ENCODE peak calls at places on chromosomes 5 and 9, in five cellular contexts. O, A, W, I and Z are unnamed samples.

GRCh38 chr9:77848897-77849296 is 182.7 kb downstream of the GNAQ start:
- DNase-seq in O (no peak), A (peak; percentile 36), W (peak; percentile 92), I (peak; percentile 92), Z (no peak)

GRCh38 chr5:52328220-52328619 is 459.5 kb upstream of the ITGA1 start:
- DNase-seq in O (no peak), A (no peak), W (no peak), I (no peak), Z (no peak)

GRCh38 chr5:168702511-168702910 is 123.3 kb upstream of the PANK3 start:
- DNase-seq in O (no peak), A (no peak), W (no peak), I (no peak), Z (no peak)

GRCh38 chr9:106862946-106863740 is at the start of gene ZNF462:
- DNase-seq in O (no peak), A (peak; percentile 21), W (no peak), I (peak; percentile 62), Z (peak; percentile 63)

GRCh38 chr5:169299146-169299545 is 1.8 kb downstream of the SLIT3 start:
- DNase-seq in O (no peak), A (no peak), W (no peak), I (no peak), Z (no peak)

GRCh38 chr9:90025816-90026215 is 421.0 kb downstream of the GADD45G start:
- DNase-seq in O (no peak), A (no peak), W (no peak), I (no peak), Z (no peak)

GRCh38 chr5:1642221-1642620 is 118.5 kb upstream of the LPCAT1 start:
- DNase-seq in O (no peak), A (no peak), W (no peak), I (no peak), Z (no peak)

GRCh38 chr5:120103498-120103897 is 360.6 kb upstream of the PRR16 start:
- DNase-seq in O (no peak), A (no peak), W (no peak), I (no peak), Z (no peak)

GRCh38 chr5:110716247-110717245 is 9.9 kb downstream of the TMEM232 start:
- DNase-seq in O (no peak), A (no peak), W (no peak), I (no peak), Z (no peak)

GRCh38 chr5:174722500-174722899 is 1.9 kb upstream of the MSX2 start:
- DNase-seq in O (no peak), A (no peak), W (no peak), I (no peak), Z (no peak)

GRCh38 chr5:142699105-142699720 is 13.3 kb upstream of the FGF1 start:
- DNase-seq in O (peak; percentile 66), A (peak; percentile 87), W (peak; percentile 89), I (peak; percentile 97), Z (peak; percentile 83)

DNA sequence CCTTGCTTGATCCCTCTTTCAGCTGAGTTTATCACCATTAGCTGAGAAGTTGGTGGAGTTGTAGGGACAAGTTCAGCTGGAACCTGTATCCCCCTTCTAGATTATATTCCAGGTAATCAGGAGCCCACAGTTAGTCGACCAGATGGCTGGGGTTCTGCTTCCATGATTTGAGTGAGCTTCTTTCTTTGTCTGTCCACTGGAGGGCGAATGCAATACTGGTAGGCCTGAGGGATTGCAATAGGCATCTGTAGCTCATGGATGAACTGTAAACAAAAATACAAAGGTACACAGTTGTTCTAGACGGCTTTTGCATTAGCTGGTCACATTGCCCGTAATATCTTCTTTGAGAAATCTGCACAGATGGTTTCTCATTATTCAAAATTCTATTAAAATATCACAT is 88.9 kb downstream of the PCSK5 start:
- DNase-seq in O (no peak), A (no peak), W (no peak), I (no peak), Z (peak; percentile 16)
- TF ChIP-seq CTCF in O (peak; percentile 52), A (no peak), W (no peak), I (no peak), Z (peak; percentile 41)

GRCh38 chr9:129493714-129494047 is 127.2 kb downstream of the C9orf50 start:
- DNase-seq in O (no peak), A (no peak), W (no peak), I (no peak), Z (no peak)

GRCh38 chr9:129493002-129493713 is 127.7 kb downstream of the C9orf50 start:
- DNase-seq in O (no peak), A (no peak), W (no peak), I (no peak), Z (peak; percentile 40)

GRCh38 chr9:129489838-129490582 is 130.9 kb downstream of the C9orf50 start:
- DNase-seq in O (no peak), A (no peak), W (peak; percentile 41), I (no peak), Z (no peak)

GRCh38 chr9:129490583-129491485 is 130.1 kb downstream of the C9orf50 start:
- DNase-seq in O (no peak), A (peak; percentile 75), W (peak; percentile 52), I (no peak), Z (no peak)

GRCh38 chr9:129491486-129491855 is 129.4 kb downstream of the C9orf50 start:
- DNase-seq in O (no peak), A (peak; percentile 83), W (peak; percentile 47), I (peak; percentile 89), Z (no peak)
- H3K4me1 ChIP-seq in O (peaks cover 100% of the 10 kb centered on the region), A (peaks cover 89% of the 10 kb centered on the region), W (peaks cover 92% of the 10 kb centered on the region), I (no peaks in the 10 kb centered on the region), Z (peaks cover 42% of the 10 kb centered on the region)

GRCh38 chr9:127563579-127563978 is 48.5 kb upstream of the STXBP1 start:
- DNase-seq in O (no peak), A (no peak), W (no peak), I (no peak), Z (no peak)

GRCh38 chr9:127567119-127567897 is 44.8 kb upstream of the STXBP1 start:
- DNase-seq in O (no peak), A (peak; percentile 87), W (peak; percentile 65), I (peak; percentile 78), Z (no peak)

GRCh38 chr9:127562841-127563523 is 49.1 kb upstream of the STXBP1 start:
- DNase-seq in O (no peak), A (no peak), W (no peak), I (no peak), Z (no peak)

GRCh38 chr9:127566351-127567001 is 45.6 kb upstream of the STXBP1 start:
- DNase-seq in O (no peak), A (peak; percentile 48), W (no peak), I (no peak), Z (no peak)

DNA sequence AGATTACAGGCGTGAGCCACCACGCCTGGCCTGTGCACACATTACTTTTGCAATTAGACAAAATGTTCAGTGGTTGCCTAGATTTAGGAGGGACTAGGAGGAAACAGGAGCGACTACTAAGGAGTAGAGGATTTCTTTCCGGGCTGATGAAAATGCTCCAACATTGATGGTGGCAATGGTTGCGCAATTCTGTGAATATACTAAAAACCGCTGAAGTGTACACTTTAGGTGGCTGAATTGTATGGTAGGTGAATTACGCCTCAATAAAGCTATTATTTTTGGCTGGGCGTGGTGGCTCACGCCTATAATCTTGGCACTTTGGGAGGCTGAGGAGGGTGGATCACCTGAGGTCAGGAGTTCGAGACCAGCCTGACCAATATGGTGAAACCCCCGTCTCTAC is 46.8 kb upstream of the STXBP1 start:
- DNase-seq in O (no peak), A (no peak), W (no peak), I (no peak), Z (no peak)
- H3K4me3 ChIP-seq in O (no peak overlapping the region), A (no peak overlapping the region), W (no peak overlapping the region), I (no peak overlapping the region), Z (no peak overlapping the region)

GRCh38 chr5:91388362-91388761 is 5.2 kb upstream of the ARRDC3 start:
- DNase-seq in O (no peak), A (no peak), W (no peak), I (no peak), Z (no peak)

GRCh38 chr5:91383956-91384300 is 811 bp upstream of the ARRDC3 start:
- DNase-seq in O (no peak), A (no peak), W (peak; percentile 30), I (no peak), Z (no peak)

GRCh38 chr5:91383027-91383955 is at the start of gene ARRDC3:
- DNase-seq in O (peak; percentile 88), A (peak; percentile 97), W (peak; percentile 96), I (peak; percentile 95), Z (peak; percentile 99)

GRCh38 chr5:91384671-91385430 is 1.7 kb upstream of the ARRDC3 start:
- DNase-seq in O (peak; percentile 94), A (peak; percentile 64), W (peak; percentile 36), I (no peak), Z (peak; percentile 49)

DNA sequence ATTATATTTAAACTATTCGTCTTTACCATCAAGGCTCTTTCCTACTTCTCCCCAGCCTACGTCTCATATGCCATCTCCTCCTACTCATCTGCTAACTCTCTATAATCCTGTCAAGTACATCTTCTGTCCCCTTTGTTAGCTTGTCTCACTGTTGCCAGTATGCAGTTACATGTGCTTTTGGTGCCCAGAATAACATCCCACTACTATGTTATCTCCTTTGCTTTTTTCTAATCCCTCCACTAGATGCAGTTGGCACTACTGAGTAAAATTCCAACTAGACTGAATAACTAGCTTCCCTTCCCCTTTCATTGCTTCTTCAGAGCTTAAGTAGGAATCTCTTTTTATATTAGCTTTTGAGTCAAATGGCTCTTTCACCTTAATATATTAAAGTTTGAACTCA is 3.0 kb upstream of the ARRDC3 start:
- DNase-seq in O (no peak), A (no peak), W (no peak), I (no peak), Z (no peak)
- TF ChIP-seq CTCF in O (no peak), A (no peak), W (no peak), I (no peak), Z (peak; percentile 18)

DNA sequence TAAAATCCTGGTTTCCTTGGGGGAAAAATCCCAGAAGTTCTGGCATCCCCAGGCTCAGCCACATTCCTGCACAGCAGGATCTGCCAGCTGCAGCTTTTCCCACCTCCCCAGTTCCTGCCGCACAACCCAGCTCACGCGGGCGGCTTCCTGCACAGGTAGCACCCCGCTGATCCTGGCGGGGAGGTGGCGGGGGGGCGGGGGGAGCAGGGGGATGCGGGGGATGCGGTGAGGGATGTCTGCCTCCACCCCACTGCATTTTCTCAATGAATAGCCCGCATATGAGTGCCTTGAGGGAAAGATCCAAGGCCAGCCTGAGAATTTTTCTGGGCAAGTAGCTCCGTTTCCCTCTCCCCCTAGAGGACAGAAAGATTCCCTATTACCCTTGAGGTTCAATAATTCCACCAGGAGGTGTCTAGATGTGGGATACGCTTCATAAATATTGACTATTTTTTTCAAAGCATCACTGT is 21.1 kb downstream of the GFPT2 start:
- DNase-seq in O (no peak), A (peak; percentile 80), W (no peak), I (no peak), Z (no peak)
- H3K4me1 ChIP-seq in O (peaks cover 58% of the 10 kb centered on the region), A (peaks cover 35% of the 10 kb centered on the region), W (peaks cover 6% of the 10 kb centered on the region), I (no peaks in the 10 kb centered on the region), Z (no peaks in the 10 kb centered on the region)

DNA sequence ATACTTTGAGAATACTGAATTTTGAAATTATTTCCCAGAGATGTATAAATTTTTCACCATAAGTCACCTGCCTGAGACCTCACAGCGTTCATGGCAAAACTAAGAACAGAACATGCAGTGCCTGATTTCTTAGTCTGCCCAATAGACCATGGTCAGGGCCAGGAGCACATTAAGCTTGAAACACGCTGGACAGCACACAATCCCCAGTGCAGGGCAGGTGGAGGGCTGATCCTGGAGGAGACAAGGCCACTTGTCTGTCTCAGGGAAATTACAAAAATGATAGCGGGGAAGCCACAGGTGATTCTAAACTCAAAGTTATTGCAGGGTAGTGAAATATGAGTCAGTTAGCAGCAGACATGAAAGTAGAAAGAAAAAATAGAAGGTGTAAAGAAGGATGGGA is 18.6 kb upstream of the ENC1 start:
- DNase-seq in O (no peak), A (no peak), W (no peak), I (no peak), Z (no peak)
- H3K4me3 ChIP-seq in O (no peak overlapping the region), A (no peak overlapping the region), W (no peak overlapping the region), I (no peak overlapping the region), Z (no peak overlapping the region)

GRCh38 chr9:82805027-82805426 is 257.9 kb downstream of the RASEF start:
- DNase-seq in O (no peak), A (no peak), W (no peak), I (no peak), Z (no peak)
- TF ChIP-seq CTCF in O (no peak), A (no peak), W (no peak), I (no peak), Z (peak; percentile 70)